ENCODE peak calls at places on chromosomes 12 and 14, in six cellular contexts. E, G, Q, C, X and R are unnamed samples.

GRCh38 chr14:96153003-96153402 is 51.6 kb upstream of the BDKRB2 start:
- DNase-seq in E (no peak), G (no peak), Q (no peak), C (no peak), X (no peak), R (no peak)

GRCh38 chr12:29589271-29589670 is 91.8 kb upstream of the OVCH1 start:
- DNase-seq in E (peak), G (no peak), Q (no peak), C (no peak), X (no peak), R (no peak)

GRCh38 chr14:99454246-99454645 is 26.4 kb downstream of the SETD3 start:
- DNase-seq in E (peak), G (no peak), Q (no peak), C (no peak), X (no peak), R (no peak)

GRCh38 chr12:124411953-124412645 is 117.2 kb downstream of the RFLNA start:
- DNase-seq in E (no peak), G (no peak), Q (no peak), C (no peak), X (no peak), R (no peak)

GRCh38 chr14:104144911-104145825 is 6.8 kb downstream of the KIF26A start:
- DNase-seq in E (no peak), G (no peak), Q (peak), C (no peak), X (no peak), R (no peak)

GRCh38 chr12:5567021-5567744 is 135.3 kb downstream of the NTF3 start:
- DNase-seq in E (no peak), G (no peak), Q (peak), C (no peak), X (no peak), R (no peak)

GRCh38 chr12:69935651-69936100 is 110.6 kb downstream of the MYRFL start:
- DNase-seq in E (no peak), G (no peak), Q (no peak), C (no peak), X (no peak), R (no peak)

GRCh38 chr12:6854036-6854435 is 2.1 kb downstream of the USP5 start:
- DNase-seq in E (no peak), G (no peak), Q (no peak), C (no peak), X (no peak), R (no peak)

GRCh38 chr14:68951051-68951797 is 27.9 kb downstream of the ACTN1 start:
- DNase-seq in E (peak), G (peak), Q (peak), C (no peak), X (peak), R (peak)

GRCh38 chr12:118187746-118188390 is 51.9 kb downstream of the PEBP1 start:
- DNase-seq in E (peak), G (no peak), Q (no peak), C (no peak), X (no peak), R (peak)

GRCh38 chr14:32205984-32206383 is 2.9 kb upstream of the RNU6-8 start:
- DNase-seq in E (no peak), G (no peak), Q (no peak), C (peak), X (no peak), R (no peak)

GRCh38 chr12:386651-387050 is 2.5 kb downstream of the KDM5A start:
- DNase-seq in E (peak), G (no peak), Q (no peak), C (no peak), X (peak), R (peak)

GRCh38 chr12:124646385-124647230 is 79.2 kb upstream of the NCOR2 start:
- DNase-seq in E (no peak), G (no peak), Q (no peak), C (peak), X (no peak), R (no peak)

GRCh38 chr12:27297576-27297975 is 35.1 kb upstream of the BMAL2 start:
- DNase-seq in E (no peak), G (no peak), Q (no peak), C (no peak), X (no peak), R (peak)

GRCh38 chr14:21913759-21914158 is 240.1 kb upstream of the OR4E1 start:
- DNase-seq in E (peak), G (peak), Q (peak), C (peak), X (peak), R (peak)

GRCh38 chr12:2891240-2892053 is 756 bp downstream of the TULP3 start:
- DNase-seq in E (peak), G (peak), Q (peak), C (peak), X (peak), R (peak)

GRCh38 chr14:38987781-38988180 is 115.3 kb downstream of the SEC23A start:
- DNase-seq in E (no peak), G (no peak), Q (no peak), C (no peak), X (no peak), R (no peak)

GRCh38 chr14:99351166-99352007 is 79.4 kb upstream of the BCL11B start:
- DNase-seq in E (no peak), G (no peak), Q (no peak), C (peak), X (no peak), R (no peak)

GRCh38 chr14:101151226-101151929 is 247.9 kb upstream of the RTL1 start:
- DNase-seq in E (no peak), G (peak), Q (no peak), C (peak), X (no peak), R (no peak)

GRCh38 chr14:32576088-32576795 is 247.1 kb downstream of the AKAP6 start:
- DNase-seq in E (peak), G (peak), Q (no peak), C (peak), X (peak), R (peak)

GRCh38 chr14:59098377-59098776 is 90.1 kb upstream of the DAAM1 start:
- DNase-seq in E (peak), G (peak), Q (no peak), C (no peak), X (peak), R (peak)

GRCh38 chr12:75766263-75767160 is 255.1 kb upstream of the KRR1 start:
- DNase-seq in E (peak), G (peak), Q (no peak), C (peak), X (peak), R (peak)

GRCh38 chr12:17372508-17372907 is 717.5 kb downstream of the RERGL start:
- DNase-seq in E (no peak), G (no peak), Q (no peak), C (no peak), X (no peak), R (no peak)

GRCh38 chr12:39620664-39621658 is 1.4 kb upstream of the ABCD2 start:
- DNase-seq in E (peak), G (no peak), Q (peak), C (no peak), X (no peak), R (peak)

GRCh38 chr12:72094490-72094889 is 155.8 kb downstream of the TPH2 start:
- DNase-seq in E (no peak), G (no peak), Q (no peak), C (no peak), X (no peak), R (no peak)

GRCh38 chr12:6813363-6813762 is 8.3 kb upstream of the GPR162 start:
- DNase-seq in E (no peak), G (no peak), Q (no peak), C (no peak), X (no peak), R (no peak)

GRCh38 chr14:103136388-103137271 is 13.4 kb downstream of the TNFAIP2 start:
- DNase-seq in E (peak), G (no peak), Q (no peak), C (peak), X (peak), R (peak)

GRCh38 chr14:27608377-27608776 is 1010.5 kb upstream of the NOVA1 start:
- DNase-seq in E (no peak), G (no peak), Q (no peak), C (no peak), X (no peak), R (no peak)

GRCh38 chr12:46388427-46388992 is 15.9 kb upstream of the SLC38A2 start:
- DNase-seq in E (peak), G (no peak), Q (no peak), C (no peak), X (no peak), R (peak)
- H3K4me3 ChIP-seq in E (peak), G (no peak), Q (no peak), C (no peak), X (no peak), R (no peak)

DNA sequence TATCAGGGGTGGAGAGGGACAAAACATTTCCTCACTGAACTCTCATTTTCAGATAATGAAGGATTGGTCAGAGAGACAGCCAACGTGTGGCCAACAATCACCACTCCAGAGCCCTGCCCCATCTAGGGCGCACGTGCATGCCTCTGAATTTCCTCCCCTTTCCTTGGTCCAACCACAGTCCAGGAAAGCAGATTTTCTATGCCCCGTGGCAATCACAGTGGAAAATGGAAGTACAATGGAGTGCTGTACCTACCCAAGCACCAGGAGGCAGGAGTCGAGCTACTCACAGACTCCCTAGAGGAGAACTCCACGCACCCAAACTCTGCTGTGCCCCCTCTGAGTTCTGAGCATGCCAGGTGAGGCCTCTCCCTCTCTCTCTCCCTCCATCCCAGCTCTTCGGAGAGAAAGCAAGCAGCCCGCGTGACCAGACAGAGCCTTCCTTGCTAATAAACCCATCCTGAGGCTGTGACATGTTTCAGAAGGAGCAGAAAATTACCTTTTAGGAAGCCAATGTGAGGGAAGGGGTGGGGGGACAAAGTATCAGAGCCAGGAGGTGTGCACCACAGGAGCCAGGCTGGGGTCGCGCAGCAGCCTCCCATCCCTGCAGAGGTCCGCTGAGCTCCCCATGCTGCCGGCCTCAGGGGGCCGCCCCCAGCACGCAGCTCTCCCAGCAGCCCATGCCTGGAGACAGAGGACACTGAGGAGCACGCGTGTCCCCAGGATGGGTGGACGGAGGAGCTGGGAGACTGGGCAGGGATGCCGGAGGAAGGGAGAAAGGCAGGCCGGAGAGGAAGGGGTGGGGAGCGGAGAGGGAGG is 73.4 kb downstream of the PITPNM2 start:
- DNase-seq in E (no peak), G (no peak), Q (no peak), C (no peak), X (no peak), R (no peak)
- TF ChIP-seq CTCF in E (peak), G (no peak), Q (no peak), C (no peak), X (peak), R (no peak)

DNA sequence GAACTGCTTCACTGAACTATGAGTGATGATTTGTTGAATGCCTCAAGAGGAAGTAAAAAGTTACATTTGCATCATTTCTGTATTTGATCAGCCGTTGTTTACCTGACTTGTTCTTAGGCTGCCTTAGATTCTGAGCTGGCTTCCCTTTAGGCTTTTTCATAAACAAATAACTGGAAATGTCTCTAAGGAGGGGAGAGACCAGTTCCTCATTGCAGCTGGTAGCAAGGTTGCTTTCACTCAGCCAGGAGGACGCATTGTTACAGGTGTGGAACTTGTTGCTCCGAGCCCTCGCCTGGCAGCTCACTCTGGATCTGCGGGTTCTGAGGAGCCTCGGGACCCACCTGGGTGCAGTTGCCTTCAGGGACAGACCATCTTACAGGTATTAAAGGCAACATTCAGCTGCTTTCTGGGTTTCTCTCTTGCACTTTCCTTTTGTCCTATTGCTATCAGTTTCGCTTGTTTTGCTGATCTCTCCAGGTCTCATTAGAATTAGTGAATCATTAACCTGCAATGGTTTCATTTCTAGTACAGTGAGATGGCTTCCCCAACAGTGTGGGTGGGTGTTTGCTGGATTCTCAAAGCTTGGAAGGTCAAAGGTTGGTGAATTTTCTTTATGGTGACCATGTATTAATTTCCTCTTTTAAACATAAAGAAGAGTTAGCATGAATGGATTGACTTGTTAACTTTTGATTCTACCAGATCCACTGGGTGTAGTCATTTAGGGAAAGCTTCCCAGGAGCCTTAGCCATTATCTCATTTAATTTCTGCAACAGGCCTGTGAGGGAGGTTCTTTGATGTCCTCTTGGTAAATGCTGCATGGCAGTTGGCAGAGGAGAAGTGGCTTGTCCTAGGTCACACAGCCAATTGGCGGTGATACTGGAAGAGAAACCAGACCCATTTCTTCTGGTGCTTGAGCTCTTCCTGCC is at the start of gene PLEKHG7:
- DNase-seq in E (no peak), G (no peak), Q (peak), C (no peak), X (no peak), R (no peak)
- H3K4me3 ChIP-seq in E (no peak), G (no peak), Q (peak), C (no peak), X (no peak), R (no peak)

DNA sequence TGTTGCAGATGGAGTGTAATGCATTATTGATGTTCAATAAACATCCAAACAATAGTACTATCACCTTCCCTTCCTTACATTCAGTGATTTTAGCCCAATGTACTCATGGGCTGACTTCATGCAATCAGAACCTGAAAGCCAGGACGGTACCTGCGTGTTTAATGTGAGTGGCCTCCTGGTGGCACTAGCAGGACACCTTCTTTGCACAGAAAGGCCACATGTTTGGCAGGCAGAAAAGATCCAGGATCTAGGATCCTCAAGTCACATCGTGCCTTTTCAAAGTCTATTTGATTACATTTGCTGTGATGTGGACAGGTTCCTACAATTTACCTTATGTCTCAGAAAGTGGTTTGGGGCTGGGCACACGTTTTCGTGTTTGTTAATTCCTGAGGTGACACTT is 82.9 kb downstream of the NEDD1 start:
- DNase-seq in E (no peak), G (no peak), Q (no peak), C (peak), X (no peak), R (peak)
- TF ChIP-seq CTCF in E (peak), G (peak), Q (no peak), C (peak), X (peak), R (no peak)

GRCh38 chr14:91372680-91373495 is 44.7 kb downstream of the CCDC88C start:
- DNase-seq in E (no peak), G (no peak), Q (no peak), C (no peak), X (no peak), R (no peak)

GRCh38 chr14:91374897-91375747 is 42.5 kb downstream of the CCDC88C start:
- DNase-seq in E (no peak), G (no peak), Q (no peak), C (peak), X (no peak), R (no peak)

GRCh38 chr14:91375748-91376452 is 41.7 kb downstream of the CCDC88C start:
- DNase-seq in E (no peak), G (no peak), Q (no peak), C (no peak), X (no peak), R (no peak)

GRCh38 chr14:91373591-91374245 is 43.9 kb downstream of the CCDC88C start:
- DNase-seq in E (no peak), G (no peak), Q (no peak), C (no peak), X (no peak), R (no peak)

GRCh38 chr14:91374287-91374880 is 43.2 kb downstream of the CCDC88C start:
- DNase-seq in E (no peak), G (no peak), Q (no peak), C (no peak), X (no peak), R (no peak)
- H3K4me3 ChIP-seq in E (no peak), G (no peak), Q (no peak), C (no peak), X (no peak), R (no peak)

GRCh38 chr12:20220339-20220738 is 148.0 kb upstream of the PDE3A start:
- DNase-seq in E (peak), G (no peak), Q (no peak), C (peak), X (peak), R (peak)
- TF ChIP-seq CTCF in E (peak), G (no peak), Q (no peak), C (peak), X (peak), R (peak)